ENCODE peak calls at places on chromosomes 6 and 20, in four cellular contexts. One of them, this sample, is unnamed.
A peak's percentile ranks its signal among the peaks of the same experiment; 100 is the strongest.

GRCh38 chr20:23296841-23297701 is 53.5 kb upstream of the NXT1 start:
- DNase-seq in uterus: no peak
- DNase-seq in lower lobe of right lung: no peak
- DNase-seq in cardiac muscle cell: no peak
- DNase-seq in this sample: no peak

GRCh38 chr6:147053311-147053921 is 150.8 kb upstream of the STXBP5 start:
- DNase-seq in uterus: no peak
- DNase-seq in lower lobe of right lung: no peak
- DNase-seq in cardiac muscle cell: no peak
- DNase-seq in this sample: no peak

GRCh38 chr20:13990465-13990864 is at the start of gene SEL1L2:
- DNase-seq in uterus: no peak
- DNase-seq in cardiac muscle cell: peak; percentile 57
- DNase-seq in lower lobe of right lung: no peak
- DNase-seq in this sample: no peak

GRCh38 chr20:39954585-39954984 is 734.5 kb downstream of the MAFB start:
- DNase-seq in uterus: no peak
- DNase-seq in lower lobe of right lung: no peak
- DNase-seq in cardiac muscle cell: no peak
- DNase-seq in this sample: no peak

GRCh38 chr20:50563133-50563944 is 53.2 kb downstream of the PTPN1 start:
- DNase-seq in cardiac muscle cell: no peak
- DNase-seq in uterus: no peak
- DNase-seq in lower lobe of right lung: no peak
- DNase-seq in this sample: no peak

GRCh38 chr20:40768105-40768504 is 79.1 kb upstream of the MAFB start:
- DNase-seq in uterus: no peak
- DNase-seq in cardiac muscle cell: no peak
- DNase-seq in lower lobe of right lung: no peak
- DNase-seq in this sample: no peak

GRCh38 chr6:134846031-134846430 is 103.9 kb downstream of the ALDH8A1 start:
- DNase-seq in cardiac muscle cell: no peak
- DNase-seq in uterus: no peak
- DNase-seq in lower lobe of right lung: no peak
- DNase-seq in this sample: no peak

GRCh38 chr20:40763646-40764295 is 74.7 kb upstream of the MAFB start:
- DNase-seq in cardiac muscle cell: no peak
- DNase-seq in lower lobe of right lung: no peak
- DNase-seq in uterus: no peak
- DNase-seq in this sample: no peak

GRCh38 chr6:88168362-88168761 is 2.2 kb upstream of the CNR1 start:
- DNase-seq in cardiac muscle cell: no peak
- DNase-seq in lower lobe of right lung: no peak
- DNase-seq in uterus: no peak
- DNase-seq in this sample: no peak

GRCh38 chr6:150417899-150418824 is 49.4 kb downstream of the IYD start:
- DNase-seq in lower lobe of right lung: no peak
- DNase-seq in cardiac muscle cell: peak; percentile 80
- DNase-seq in uterus: no peak
- DNase-seq in this sample: peak; percentile 80

GRCh38 chr6:113363866-113364265 is 493.3 kb upstream of the MARCKS start:
- DNase-seq in uterus: no peak
- DNase-seq in cardiac muscle cell: no peak
- DNase-seq in lower lobe of right lung: no peak
- DNase-seq in this sample: no peak

GRCh38 chr6:138557147-138557546 is 57.9 kb upstream of the NHSL1 start:
- DNase-seq in lower lobe of right lung: no peak
- DNase-seq in uterus: no peak
- DNase-seq in cardiac muscle cell: no peak
- DNase-seq in this sample: no peak

GRCh38 chr20:18416478-18416877 is 50.4 kb downstream of the DZANK1 start:
- DNase-seq in cardiac muscle cell: no peak
- DNase-seq in lower lobe of right lung: no peak
- DNase-seq in uterus: no peak
- DNase-seq in this sample: no peak

DNA sequence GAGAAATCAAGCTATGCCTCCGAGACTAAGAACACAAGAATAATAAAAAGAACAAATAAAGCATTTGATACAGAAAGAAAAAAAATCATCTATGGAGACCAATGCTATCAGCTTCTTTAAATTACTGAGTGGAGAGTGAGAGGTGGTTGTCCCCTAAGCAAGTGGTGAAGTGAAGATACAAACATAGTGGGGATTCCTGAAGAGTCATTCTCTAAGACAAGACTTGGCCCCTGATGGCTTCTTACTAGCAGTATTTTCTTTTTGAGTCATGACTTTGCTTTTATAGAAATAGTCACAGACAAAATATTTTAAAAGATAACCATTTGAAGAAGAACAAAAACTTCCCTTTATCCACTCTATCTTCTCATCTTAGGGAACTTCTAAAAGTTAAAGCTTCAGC is 261.4 kb upstream of the PRDM1 start:
- DNase-seq in lower lobe of right lung: no peak
- DNase-seq in uterus: no peak
- DNase-seq in cardiac muscle cell: no peak
- DNase-seq in this sample: no peak
- H3K27ac ChIP-seq in lower lobe of right lung: no peak overlapping the region
- H3K27ac ChIP-seq in uterus: no peak overlapping the region
- H3K27ac ChIP-seq in cardiac muscle cell: no peak overlapping the region
- H3K27ac ChIP-seq in this sample: no peak overlapping the region

DNA sequence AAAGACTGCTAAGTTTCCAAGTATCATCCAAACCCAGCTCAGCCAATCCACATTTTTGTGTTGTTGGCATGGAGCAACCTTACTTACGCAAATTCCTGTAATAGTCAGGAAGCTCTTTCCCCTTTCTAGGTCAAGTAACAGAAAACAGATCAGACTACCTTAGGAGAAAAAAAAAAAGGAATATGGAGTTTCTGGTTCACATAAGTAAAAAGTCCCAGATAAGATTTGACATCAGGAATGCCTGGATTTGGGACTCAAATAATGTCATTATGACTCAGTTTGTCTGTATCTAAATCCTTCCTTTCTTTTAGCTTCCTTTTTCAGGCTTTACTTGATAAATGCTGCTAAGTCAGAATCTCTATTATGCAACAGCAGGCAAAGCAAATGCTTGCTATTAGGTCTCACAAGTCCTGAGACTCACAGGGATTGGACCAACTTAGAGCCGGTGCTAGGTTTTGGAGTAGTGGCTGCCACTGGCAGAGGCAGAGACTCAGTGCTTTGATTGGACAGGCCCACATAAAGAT is 44.5 kb downstream of the NCOA7 start:
- DNase-seq in uterus: no peak
- DNase-seq in cardiac muscle cell: no peak
- DNase-seq in lower lobe of right lung: no peak
- DNase-seq in this sample: no peak
- H3K27ac ChIP-seq in uterus: peak overlapping the region; percentile 73
- H3K27ac ChIP-seq in cardiac muscle cell: no peak overlapping the region
- H3K27ac ChIP-seq in lower lobe of right lung: peak overlapping the region; percentile 74
- H3K27ac ChIP-seq in this sample: no peak overlapping the region

GRCh38 chr20:46407671-46407996 is 1.2 kb upstream of the ELMO2 start:
- DNase-seq in lower lobe of right lung: no peak
- DNase-seq in uterus: no peak
- DNase-seq in cardiac muscle cell: no peak
- DNase-seq in this sample: no peak
- H3K27ac ChIP-seq in lower lobe of right lung: peak overlapping the region; percentile 93
- H3K27ac ChIP-seq in uterus: no peak overlapping the region
- H3K27ac ChIP-seq in cardiac muscle cell: no peak overlapping the region
- H3K27ac ChIP-seq in this sample: no peak overlapping the region

GRCh38 chr6:43146228-43146627 is 24.8 kb upstream of the SRF start:
- DNase-seq in uterus: no peak
- DNase-seq in cardiac muscle cell: no peak
- DNase-seq in lower lobe of right lung: no peak
- DNase-seq in this sample: no peak
- H3K27ac ChIP-seq in uterus: no peak overlapping the region
- H3K27ac ChIP-seq in cardiac muscle cell: no peak overlapping the region
- H3K27ac ChIP-seq in lower lobe of right lung: no peak overlapping the region
- H3K27ac ChIP-seq in this sample: no peak overlapping the region

DNA sequence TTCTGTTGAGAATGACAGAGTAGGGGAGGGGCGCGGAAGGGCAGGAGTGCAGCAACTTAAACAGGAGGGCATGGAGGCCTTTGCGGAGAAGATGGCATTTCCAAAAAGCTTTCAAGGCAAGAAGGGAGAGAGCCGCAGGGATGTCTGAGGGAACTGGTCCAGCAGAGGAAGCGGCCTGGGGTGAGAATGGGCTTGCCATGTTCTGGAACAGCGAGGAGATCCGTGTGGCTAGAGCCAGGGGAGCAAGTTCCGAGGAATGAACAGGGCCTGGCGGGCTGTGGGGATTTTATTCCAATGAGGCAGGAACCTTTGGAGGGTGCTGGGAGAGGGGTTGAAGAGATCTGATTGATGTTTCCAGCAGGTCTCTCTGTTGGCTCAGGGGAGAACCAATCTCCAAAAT is 86.1 kb downstream of the PREX1 start:
- DNase-seq in lower lobe of right lung: no peak
- DNase-seq in cardiac muscle cell: no peak
- DNase-seq in uterus: no peak
- DNase-seq in this sample: no peak
- H3K27ac ChIP-seq in lower lobe of right lung: no peak overlapping the region
- H3K27ac ChIP-seq in cardiac muscle cell: no peak overlapping the region
- H3K27ac ChIP-seq in uterus: no peak overlapping the region
- H3K27ac ChIP-seq in this sample: no peak overlapping the region

GRCh38 chr20:33466303-33466646 is 22.7 kb upstream of the SNTA1 start:
- DNase-seq in lower lobe of right lung: no peak
- DNase-seq in cardiac muscle cell: no peak
- DNase-seq in uterus: no peak
- DNase-seq in this sample: no peak
- H3K27ac ChIP-seq in lower lobe of right lung: no peak overlapping the region
- H3K27ac ChIP-seq in cardiac muscle cell: no peak overlapping the region
- H3K27ac ChIP-seq in uterus: no peak overlapping the region
- H3K27ac ChIP-seq in this sample: no peak overlapping the region

DNA sequence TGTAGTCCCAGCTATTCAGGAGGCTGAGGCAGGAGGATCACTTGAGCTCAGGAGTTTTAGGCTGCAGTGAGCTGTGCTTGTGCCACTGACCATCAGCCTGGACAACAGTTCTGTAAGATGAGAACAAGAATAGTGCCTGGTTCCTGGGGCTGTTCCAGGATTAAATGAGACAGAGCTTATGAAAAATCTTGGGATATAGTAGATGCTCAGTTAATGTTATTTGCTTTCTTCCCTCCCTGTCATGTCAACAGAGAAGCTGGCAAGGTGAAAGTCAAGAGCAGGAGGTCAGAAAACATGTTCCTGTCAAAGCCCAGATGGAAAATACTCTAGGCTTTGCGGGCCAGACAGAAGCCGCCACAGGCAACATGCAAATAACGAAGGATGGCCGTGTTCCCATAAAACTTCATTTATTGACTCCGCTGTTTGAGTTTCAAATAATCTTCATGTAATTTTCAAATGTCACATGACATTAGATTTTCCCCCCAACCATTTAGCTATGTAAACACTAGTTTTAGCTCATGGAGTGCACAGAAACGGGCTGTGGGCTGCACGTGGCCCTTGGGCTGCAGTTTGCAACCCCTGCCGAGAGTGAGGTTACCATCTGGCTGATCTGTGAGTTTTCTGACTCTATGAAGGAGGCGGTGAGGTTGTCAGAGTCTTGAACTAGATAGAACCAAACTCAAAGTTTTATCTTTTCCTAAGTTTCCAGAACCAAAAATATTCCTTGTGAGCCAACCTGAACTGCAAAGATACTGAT is 63.4 kb upstream of the PMEPA1 start:
- DNase-seq in uterus: no peak
- DNase-seq in cardiac muscle cell: no peak
- DNase-seq in lower lobe of right lung: no peak
- DNase-seq in this sample: no peak
- H3K27ac ChIP-seq in uterus: no peak overlapping the region
- H3K27ac ChIP-seq in cardiac muscle cell: no peak overlapping the region
- H3K27ac ChIP-seq in lower lobe of right lung: no peak overlapping the region
- H3K27ac ChIP-seq in this sample: no peak overlapping the region

DNA sequence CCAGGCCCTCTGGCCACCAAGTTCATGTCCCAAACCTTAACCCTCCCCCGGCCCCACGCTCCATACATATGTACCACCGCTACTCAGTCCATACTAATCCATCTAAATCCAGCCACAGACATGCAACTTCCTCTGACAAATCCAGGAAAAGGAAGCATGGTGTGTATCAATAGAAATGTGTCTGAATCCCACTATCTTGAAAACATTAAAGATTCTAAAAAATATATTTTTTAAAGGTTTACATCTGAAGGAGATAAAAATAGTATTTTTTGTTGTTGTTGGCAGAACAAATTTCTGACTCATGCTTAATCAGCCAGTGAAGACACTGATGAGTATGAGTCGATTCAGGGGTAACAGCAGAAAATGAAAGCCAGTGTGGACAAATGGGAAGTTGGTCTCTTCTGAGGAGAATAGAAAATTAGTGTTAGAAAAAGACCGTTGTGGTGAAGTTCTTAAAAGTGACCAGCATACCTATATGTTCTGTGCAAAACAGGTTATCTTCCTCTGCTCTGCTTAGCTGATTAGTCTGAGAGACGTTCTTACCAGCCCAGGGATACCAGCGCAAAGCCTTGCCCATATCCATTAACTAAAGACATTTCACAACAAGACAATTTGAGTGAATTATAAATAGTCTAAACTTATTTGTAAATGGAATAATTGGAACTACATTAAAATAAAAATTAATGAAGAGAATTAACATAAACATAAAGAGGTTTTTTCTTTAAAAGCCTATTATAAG is 143.8 kb downstream of the PDE7B start:
- DNase-seq in cardiac muscle cell: no peak
- DNase-seq in lower lobe of right lung: no peak
- DNase-seq in uterus: no peak
- DNase-seq in this sample: peak; percentile 12
- H3K27ac ChIP-seq in cardiac muscle cell: no peak overlapping the region
- H3K27ac ChIP-seq in lower lobe of right lung: no peak overlapping the region
- H3K27ac ChIP-seq in uterus: no peak overlapping the region
- H3K27ac ChIP-seq in this sample: no peak overlapping the region

This sample was measured in Panc1.